ENCODE peak calls at places on chromosomes 6 and 20, in six cellular contexts. S is H9; F is stimulated activated naive CD8-positive, alpha-beta T cell treated with anti-CD3 and anti-CD28 coated beads, Interleukin-15, amount 100 ng/mL, for 72 hours; L is activated CD4-positive, alpha-beta T cell treated with anti-CD3 and anti-CD28 coated beads for 48 hours; Z is left cardiac atrium; Y is HFF-Myc. N is an unnamed sample.
A peak's percentile ranks its signal among the peaks of the same experiment; 100 is the strongest.

GRCh38 chr20:32451340-32451681 is 93.2 kb downstream of the ASXL1 start:
- DNase-seq in S (no peak), F (no peak), L (no peak), Z (no peak), Y (no peak), N (no peak)

GRCh38 chr20:1567392-1568165 is 10.1 kb upstream of the SIRPD start:
- DNase-seq in S (no peak), F (no peak), L (no peak), Z (no peak), Y (peak; percentile 6), N (peak; percentile 89)

GRCh38 chr6:9361749-9362148 is 926.4 kb upstream of the SLC35B3 start:
- DNase-seq in S (no peak), F (no peak), L (no peak), Z (no peak), Y (no peak), N (no peak)

GRCh38 chr20:45019764-45020126 is 53.4 kb downstream of the STK4 start:
- DNase-seq in S (no peak), F (no peak), L (no peak), Z (no peak), Y (no peak), N (no peak)

GRCh38 chr20:9508240-9508661 is 6.1 kb upstream of the LAMP5 start:
- DNase-seq in S (no peak), F (no peak), L (no peak), Z (no peak), Y (no peak), N (no peak)

GRCh38 chr6:7721654-7722053 is 4.2 kb upstream of the BMP6 start:
- DNase-seq in S (no peak), F (no peak), L (no peak), Z (no peak), Y (no peak), N (no peak)

GRCh38 chr20:50339196-50339901 is 148.7 kb downstream of the CEBPB start:
- DNase-seq in S (no peak), F (no peak), L (peak; percentile 63), Z (no peak), Y (no peak), N (peak; percentile 49)

GRCh38 chr20:37758332-37758731 is 64.5 kb downstream of the CTNNBL1 start:
- DNase-seq in S (peak; percentile 47), F (no peak), L (peak; percentile 15), Z (peak; percentile 22), Y (no peak), N (peak; percentile 19)

GRCh38 chr6:25889877-25890853 is 16.1 kb upstream of the SLC17A3 start:
- DNase-seq in S (no peak), F (peak; percentile 18), L (no peak), Z (no peak), Y (peak; percentile 19), N (peak; percentile 30)

GRCh38 chr20:18005170-18005989 is 36.6 kb downstream of the MGME1 start:
- DNase-seq in S (peak; percentile 47), F (no peak), L (no peak), Z (no peak), Y (no peak), N (peak; percentile 21)

GRCh38 chr20:51450221-51450712 is 92.3 kb downstream of the NFATC2 start:
- DNase-seq in S (no peak), F (no peak), L (no peak), Z (no peak), Y (no peak), N (peak; percentile 34)

GRCh38 chr6:109406196-109406595 is 23.9 kb upstream of the CD164 start:
- DNase-seq in S (no peak), F (no peak), L (no peak), Z (no peak), Y (no peak), N (no peak)

GRCh38 chr20:5844063-5844681 is 94.0 kb downstream of the SHLD1 start:
- DNase-seq in S (no peak), F (peak; percentile 90), L (peak; percentile 80), Z (no peak), Y (no peak), N (peak; percentile 42)

GRCh38 chr20:21511485-21511849 is 2.4 kb downstream of the NKX2-2 start:
- DNase-seq in S (peak; percentile 33), F (no peak), L (peak; percentile 10), Z (no peak), Y (no peak), N (no peak)

GRCh38 chr6:91097316-91097878 is 510.5 kb upstream of the MAP3K7 start:
- DNase-seq in S (no peak), F (no peak), L (no peak), Z (peak; percentile 21), Y (no peak), N (no peak)

GRCh38 chr6:143333749-143334520 is 116.6 kb downstream of the ADAT2 start:
- DNase-seq in S (no peak), F (no peak), L (peak; percentile 41), Z (no peak), Y (no peak), N (no peak)

GRCh38 chr6:50077385-50077784 is 27.7 kb upstream of the DEFB112 start:
- DNase-seq in S (no peak), F (no peak), L (no peak), Z (no peak), Y (no peak), N (no peak)

GRCh38 chr20:22663528-22664025 is 79.2 kb upstream of the FOXA2 start:
- DNase-seq in S (peak; percentile 87), F (no peak), L (no peak), Z (no peak), Y (no peak), N (no peak)

GRCh38 chr20:330233-331149 is 5.1 kb downstream of the SOX12 start:
- DNase-seq in S (peak; percentile 72), F (peak; percentile 71), L (peak; percentile 73), Z (peak; percentile 66), Y (no peak), N (peak; percentile 68)

GRCh38 chr20:7656662-7657061 is 283.6 kb downstream of the HAO1 start:
- DNase-seq in S (no peak), F (no peak), L (no peak), Z (no peak), Y (no peak), N (no peak)

GRCh38 chr6:126477678-126478077 is 137.8 kb downstream of the CENPW start:
- DNase-seq in S (no peak), F (no peak), L (no peak), Z (no peak), Y (no peak), N (no peak)

GRCh38 chr20:25588491-25588890 is 3.2 kb upstream of the NINL start:
- DNase-seq in S (no peak), F (no peak), L (no peak), Z (no peak), Y (no peak), N (no peak)

GRCh38 chr6:106128981-106129761 is 43.0 kb downstream of the PRDM1 start:
- DNase-seq in S (no peak), F (no peak), L (no peak), Z (no peak), Y (peak; percentile 37), N (peak; percentile 22)

GRCh38 chr6:165584541-165584940 is 78.5 kb downstream of the PDE10A start:
- DNase-seq in S (no peak), F (no peak), L (no peak), Z (no peak), Y (no peak), N (no peak)

GRCh38 chr6:50240986-50241385 is 191.3 kb upstream of the DEFB112 start:
- DNase-seq in S (no peak), F (no peak), L (no peak), Z (no peak), Y (no peak), N (no peak)

GRCh38 chr6:125810435-125810834 is 19.7 kb downstream of the NCOA7 start:
- DNase-seq in S (no peak), F (no peak), L (no peak), Z (no peak), Y (no peak), N (no peak)

GRCh38 chr6:10690651-10691445 is 3.6 kb downstream of the C6orf52 start:
- DNase-seq in S (no peak), F (no peak), L (no peak), Z (no peak), Y (no peak), N (no peak)

GRCh38 chr6:73394577-73395354 is at the start of gene DDX43:
- DNase-seq in S (peak; percentile 65), F (peak; percentile 67), L (peak; percentile 62), Z (peak; percentile 63), Y (no peak), N (peak; percentile 88)

GRCh38 chr6:159217595-159218275 is 48.5 kb downstream of the FNDC1 start:
- DNase-seq in S (peak; percentile 86), F (peak; percentile 18), L (peak; percentile 45), Z (peak; percentile 38), Y (peak; percentile 29), N (peak; percentile 36)

GRCh38 chr6:39962831-39963230 is 28.6 kb upstream of the MOCS1 start:
- DNase-seq in S (no peak), F (no peak), L (no peak), Z (no peak), Y (no peak), N (no peak)

GRCh38 chr20:32877507-32877906 is 18.8 kb downstream of the EFCAB8 start:
- DNase-seq in S (no peak), F (no peak), L (no peak), Z (no peak), Y (peak; percentile 20), N (no peak)

GRCh38 chr6:50236164-50236563 is 186.4 kb upstream of the DEFB112 start:
- DNase-seq in S (no peak), F (no peak), L (no peak), Z (no peak), Y (no peak), N (no peak)

GRCh38 chr6:2235782-2236495 is 9.5 kb downstream of the GMDS start:
- DNase-seq in S (no peak), F (no peak), L (no peak), Z (no peak), Y (no peak), N (no peak)

GRCh38 chr6:113092795-113093194 is 745.7 kb downstream of the RFPL4B start:
- DNase-seq in S (no peak), F (no peak), L (no peak), Z (no peak), Y (no peak), N (no peak)